ENCODE peak calls at places on chromosome 7, in eight cellular contexts. One of them, this sample, is unnamed.

GRCh38 chr7:100102950-100103840 is 1.8 kb downstream of the AP4M1 start:
- DNase-seq in K562: peak
- DNase-seq in HCT116: no peak
- DNase-seq in A549: no peak
- DNase-seq in IMR-90: peak
- DNase-seq in SK-N-SH: peak
- DNase-seq in HepG2: no peak
- DNase-seq in GM12878: no peak
- DNase-seq in this sample: no peak

GRCh38 chr7:27161214-27161720 is 4.1 kb downstream of the HOXA9 start:
- DNase-seq in K562: no peak
- DNase-seq in SK-N-SH: no peak
- DNase-seq in HepG2: no peak
- DNase-seq in A549: no peak
- DNase-seq in IMR-90: no peak
- DNase-seq in GM12878: no peak
- DNase-seq in HCT116: no peak
- DNase-seq in this sample: no peak

GRCh38 chr7:102451371-102452054 is 13.2 kb downstream of the ALKBH4 start:
- DNase-seq in HepG2: peak
- DNase-seq in A549: no peak
- DNase-seq in GM12878: no peak
- DNase-seq in IMR-90: no peak
- DNase-seq in K562: peak
- DNase-seq in SK-N-SH: peak
- DNase-seq in HCT116: no peak
- DNase-seq in this sample: peak

GRCh38 chr7:84218681-84219080 is 24.1 kb upstream of the SEMA3A start:
- DNase-seq in HCT116: no peak
- DNase-seq in SK-N-SH: no peak
- DNase-seq in GM12878: no peak
- DNase-seq in A549: no peak
- DNase-seq in HepG2: no peak
- DNase-seq in K562: no peak
- DNase-seq in IMR-90: peak
- DNase-seq in this sample: no peak

GRCh38 chr7:42854521-42855118 is 57.2 kb downstream of the C7orf25 start:
- DNase-seq in IMR-90: no peak
- DNase-seq in HepG2: no peak
- DNase-seq in K562: no peak
- DNase-seq in A549: no peak
- DNase-seq in SK-N-SH: no peak
- DNase-seq in GM12878: no peak
- DNase-seq in HCT116: no peak
- DNase-seq in this sample: no peak

GRCh38 chr7:46549892-46550639 is 629.0 kb upstream of the IGFBP3 start:
- DNase-seq in A549: no peak
- DNase-seq in IMR-90: no peak
- DNase-seq in HCT116: no peak
- DNase-seq in GM12878: no peak
- DNase-seq in HepG2: no peak
- DNase-seq in K562: no peak
- DNase-seq in SK-N-SH: no peak
- DNase-seq in this sample: no peak

GRCh38 chr7:20560325-20561180 is 54.9 kb upstream of the ABCB5 start:
- DNase-seq in IMR-90: no peak
- DNase-seq in A549: no peak
- DNase-seq in SK-N-SH: no peak
- DNase-seq in HCT116: no peak
- DNase-seq in GM12878: no peak
- DNase-seq in HepG2: peak
- DNase-seq in K562: peak
- DNase-seq in this sample: peak

GRCh38 chr7:72504057-72504456 is 91.9 kb upstream of the CALN1 start:
- DNase-seq in SK-N-SH: no peak
- DNase-seq in A549: no peak
- DNase-seq in IMR-90: no peak
- DNase-seq in GM12878: no peak
- DNase-seq in K562: no peak
- DNase-seq in HepG2: peak
- DNase-seq in HCT116: no peak
- DNase-seq in this sample: no peak

GRCh38 chr7:188727-189500 is 3.5 kb upstream of the FAM20C start:
- DNase-seq in K562: no peak
- DNase-seq in SK-N-SH: no peak
- DNase-seq in A549: no peak
- DNase-seq in IMR-90: no peak
- DNase-seq in GM12878: no peak
- DNase-seq in HepG2: no peak
- DNase-seq in HCT116: no peak
- DNase-seq in this sample: no peak

GRCh38 chr7:107966701-107967100 is 36.3 kb downstream of the LAMB1 start:
- DNase-seq in GM12878: no peak
- DNase-seq in HCT116: no peak
- DNase-seq in A549: no peak
- DNase-seq in IMR-90: peak
- DNase-seq in SK-N-SH: no peak
- DNase-seq in HepG2: peak
- DNase-seq in K562: no peak
- DNase-seq in this sample: peak

GRCh38 chr7:132500727-132501410 is 75.4 kb downstream of the PLXNA4 start:
- DNase-seq in SK-N-SH: peak
- DNase-seq in HepG2: no peak
- DNase-seq in K562: peak
- DNase-seq in IMR-90: no peak
- DNase-seq in HCT116: no peak
- DNase-seq in A549: no peak
- DNase-seq in GM12878: no peak
- DNase-seq in this sample: peak

GRCh38 chr7:135490783-135491182 is 19.1 kb downstream of the CNOT4 start:
- DNase-seq in GM12878: no peak
- DNase-seq in A549: no peak
- DNase-seq in HCT116: no peak
- DNase-seq in IMR-90: peak
- DNase-seq in K562: peak
- DNase-seq in SK-N-SH: no peak
- DNase-seq in HepG2: no peak
- DNase-seq in this sample: no peak

GRCh38 chr7:86207740-86208139 is 436.0 kb upstream of the GRM3 start:
- DNase-seq in HCT116: no peak
- DNase-seq in GM12878: no peak
- DNase-seq in SK-N-SH: no peak
- DNase-seq in IMR-90: no peak
- DNase-seq in A549: no peak
- DNase-seq in HepG2: no peak
- DNase-seq in K562: no peak
- DNase-seq in this sample: no peak

GRCh38 chr7:117019786-117020604 is 66.7 kb downstream of the ST7 start:
- DNase-seq in K562: peak
- DNase-seq in HCT116: peak
- DNase-seq in SK-N-SH: peak
- DNase-seq in A549: peak
- DNase-seq in IMR-90: peak
- DNase-seq in GM12878: no peak
- DNase-seq in HepG2: no peak
- DNase-seq in this sample: no peak
- TF ChIP-seq RAD21 in K562: no peak
- TF ChIP-seq RAD21 in HCT116: no peak
- TF ChIP-seq RAD21 in SK-N-SH: peak
- TF ChIP-seq RAD21 in A549: no peak
- TF ChIP-seq RAD21 in IMR-90: no peak
- TF ChIP-seq RAD21 in GM12878: no peak
- TF ChIP-seq RAD21 in HepG2: no peak
- TF ChIP-seq RAD21 in this sample: no peak

GRCh38 chr7:51303142-51303525 is 13.5 kb downstream of the COBL start:
- DNase-seq in K562: no peak
- DNase-seq in SK-N-SH: no peak
- DNase-seq in GM12878: no peak
- DNase-seq in A549: no peak
- DNase-seq in HepG2: no peak
- DNase-seq in HCT116: no peak
- DNase-seq in IMR-90: no peak
- DNase-seq in this sample: no peak
- TF ChIP-seq RAD21 in K562: no peak
- TF ChIP-seq RAD21 in SK-N-SH: no peak
- TF ChIP-seq RAD21 in GM12878: no peak
- TF ChIP-seq RAD21 in A549: no peak
- TF ChIP-seq RAD21 in HepG2: no peak
- TF ChIP-seq RAD21 in HCT116: no peak
- TF ChIP-seq RAD21 in IMR-90: no peak
- TF ChIP-seq RAD21 in this sample: no peak

DNA sequence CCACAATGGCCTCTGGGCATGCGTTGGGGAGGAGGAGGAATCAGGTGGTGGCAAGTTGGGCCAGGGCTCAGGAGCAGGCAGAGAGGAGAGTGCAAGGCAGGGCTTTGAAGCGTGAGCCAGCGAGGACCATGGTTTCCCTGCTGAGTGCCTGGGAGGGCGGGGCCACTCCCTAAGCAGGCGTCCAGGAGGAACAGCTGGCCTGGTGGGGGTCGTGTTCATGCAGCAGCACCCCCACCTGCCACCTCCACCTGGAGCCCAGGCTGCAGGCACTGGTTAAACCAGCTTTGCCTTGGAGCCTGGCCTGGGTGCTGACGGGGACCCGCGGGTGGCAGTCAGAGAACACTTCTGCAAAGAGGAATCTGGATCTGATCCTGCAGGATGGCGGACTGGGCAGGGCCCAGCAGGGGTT is 24.2 kb upstream of the AQP1 start:
- DNase-seq in GM12878: no peak
- DNase-seq in SK-N-SH: no peak
- DNase-seq in K562: no peak
- DNase-seq in HCT116: no peak
- DNase-seq in A549: no peak
- DNase-seq in HepG2: no peak
- DNase-seq in IMR-90: no peak
- DNase-seq in this sample: no peak
- TF ChIP-seq RAD21 in GM12878: no peak
- TF ChIP-seq RAD21 in SK-N-SH: no peak
- TF ChIP-seq RAD21 in K562: no peak
- TF ChIP-seq RAD21 in HCT116: no peak
- TF ChIP-seq RAD21 in A549: no peak
- TF ChIP-seq RAD21 in HepG2: no peak
- TF ChIP-seq RAD21 in IMR-90: no peak
- TF ChIP-seq RAD21 in this sample: no peak

GRCh38 chr7:118573065-118573464 is 348.6 kb downstream of the ANKRD7 start:
- DNase-seq in HCT116: no peak
- DNase-seq in GM12878: no peak
- DNase-seq in HepG2: no peak
- DNase-seq in IMR-90: no peak
- DNase-seq in K562: no peak
- DNase-seq in SK-N-SH: peak
- DNase-seq in A549: no peak
- DNase-seq in this sample: no peak

GRCh38 chr7:118572604-118573003 is 348.1 kb downstream of the ANKRD7 start:
- DNase-seq in SK-N-SH: no peak
- DNase-seq in HepG2: no peak
- DNase-seq in K562: no peak
- DNase-seq in GM12878: no peak
- DNase-seq in A549: no peak
- DNase-seq in IMR-90: no peak
- DNase-seq in HCT116: no peak
- DNase-seq in this sample: no peak

GRCh38 chr7:118580743-118581382 is 356.4 kb downstream of the ANKRD7 start:
- DNase-seq in GM12878: no peak
- DNase-seq in SK-N-SH: no peak
- DNase-seq in HepG2: no peak
- DNase-seq in HCT116: no peak
- DNase-seq in K562: peak
- DNase-seq in IMR-90: no peak
- DNase-seq in A549: no peak
- DNase-seq in this sample: no peak

GRCh38 chr7:118575393-118575948 is 351.0 kb downstream of the ANKRD7 start:
- DNase-seq in HepG2: no peak
- DNase-seq in SK-N-SH: no peak
- DNase-seq in K562: no peak
- DNase-seq in A549: no peak
- DNase-seq in IMR-90: no peak
- DNase-seq in GM12878: no peak
- DNase-seq in HCT116: no peak
- DNase-seq in this sample: no peak
- TF ChIP-seq RAD21 in HepG2: no peak
- TF ChIP-seq RAD21 in SK-N-SH: no peak
- TF ChIP-seq RAD21 in K562: no peak
- TF ChIP-seq RAD21 in A549: no peak
- TF ChIP-seq RAD21 in IMR-90: no peak
- TF ChIP-seq RAD21 in GM12878: no peak
- TF ChIP-seq RAD21 in HCT116: no peak
- TF ChIP-seq RAD21 in this sample: no peak